ENCODE peak calls at places on chromosomes 12 and 14, in seven cellular contexts. R is IMR-90, M is mesendoderm, C is neuronal stem cell, Q is H9, I is H1, E is trophoblast cell. P is an unnamed sample.

GRCh38 chr12:64678835-64679234 is 68.5 kb downstream of the RASSF3 start:
- DNase-seq in M (no peak), I (no peak), R (no peak), Q (no peak), E (no peak), C (no peak), P (no peak)

GRCh38 chr12:79857675-79858074 is 77.2 kb downstream of the PPP1R12A start:
- DNase-seq in E (no peak), R (no peak), Q (no peak), M (no peak), C (no peak), I (no peak), P (no peak)

GRCh38 chr12:113092478-113093408 is 36.2 kb downstream of the DTX1 start:
- DNase-seq in C (peak; percentile 24), E (no peak), R (no peak), I (no peak), M (peak; percentile 74), Q (peak; percentile 92), P (no peak)

GRCh38 chr12:27841392-27841882 is 61.4 kb upstream of the MANSC4 start:
- DNase-seq in C (no peak), E (no peak), Q (no peak), R (peak; percentile 24), I (no peak), M (no peak), P (peak; percentile 36)

GRCh38 chr12:3365416-3366385 is 125.3 kb upstream of the PRMT8 start:
- DNase-seq in C (peak; percentile 39), Q (peak; percentile 63), I (no peak), R (no peak), E (no peak), M (peak; percentile 24), P (no peak)

GRCh38 chr14:99552572-99553216 is 51.3 kb downstream of the CCDC85C start:
- DNase-seq in Q (no peak), E (no peak), I (no peak), C (no peak), M (no peak), R (no peak), P (no peak)

GRCh38 chr12:93109794-93110203 is 180.7 kb upstream of the EEA1 start:
- DNase-seq in E (no peak), M (no peak), Q (no peak), C (no peak), I (no peak), R (no peak), P (peak; percentile 53)

GRCh38 chr14:104818714-104819161 is 17.8 kb downstream of the ZBTB42 start:
- DNase-seq in I (no peak), C (no peak), E (no peak), R (no peak), M (no peak), Q (no peak), P (no peak)

GRCh38 chr12:66288121-66288520 is 14.2 kb upstream of the HELB start:
- DNase-seq in C (no peak), E (no peak), Q (no peak), R (no peak), I (no peak), M (no peak), P (no peak)

GRCh38 chr14:49464885-49465284 is 121.3 kb downstream of the RPS29 start:
- DNase-seq in I (peak; percentile 25), E (no peak), Q (peak; percentile 65), R (no peak), C (no peak), M (peak; percentile 75), P (no peak)

GRCh38 chr14:58238252-58239247 is 6.1 kb upstream of the PSMA3 start:
- DNase-seq in I (no peak), E (peak; percentile 21), C (no peak), Q (peak; percentile 39), R (no peak), M (peak; percentile 42), P (peak; percentile 12)

GRCh38 chr12:12717586-12718381 is 616 bp downstream of the CDKN1B start:
- DNase-seq in M (peak; percentile 55), E (no peak), Q (peak; percentile 53), I (no peak), C (no peak), R (no peak), P (peak; percentile 41)

GRCh38 chr12:97300921-97301320 is 161.7 kb upstream of the RMST start:
- DNase-seq in I (no peak), Q (no peak), C (no peak), M (peak; percentile 78), E (no peak), R (no peak), P (no peak)

GRCh38 chr12:53695148-53696138 is 19.6 kb upstream of the ATP5MC2 start:
- DNase-seq in R (peak; percentile 55), I (no peak), Q (peak; percentile 79), C (peak; percentile 59), M (peak; percentile 59), E (peak; percentile 53), P (peak; percentile 77)

GRCh38 chr14:99157246-99157645 is 114.8 kb downstream of the BCL11B start:
- DNase-seq in M (no peak), R (no peak), E (no peak), C (no peak), Q (no peak), I (no peak), P (no peak)

GRCh38 chr14:64566651-64567122 is 16.9 kb downstream of the PPP1R36 start:
- DNase-seq in E (no peak), I (no peak), M (peak; percentile 30), Q (peak; percentile 36), C (no peak), R (no peak), P (no peak)

GRCh38 chr14:98725196-98725595 is 546.8 kb downstream of the BCL11B start:
- DNase-seq in C (no peak), Q (no peak), R (no peak), E (no peak), M (no peak), I (no peak), P (no peak)

GRCh38 chr14:71626281-71626835 is 305.9 kb upstream of the RGS6 start:
- DNase-seq in E (no peak), I (no peak), R (peak; percentile 24), Q (no peak), M (no peak), C (no peak), P (no peak)

GRCh38 chr14:81400852-81401251 is 728 bp upstream of the STON2 start:
- DNase-seq in R (peak; percentile 51), I (no peak), Q (no peak), M (peak; percentile 86), C (no peak), E (peak; percentile 99), P (peak; percentile 19)

GRCh38 chr12:15037091-15037723 is 64.4 kb downstream of the PDE6H start:
- DNase-seq in Q (no peak), I (no peak), E (no peak), R (no peak), C (no peak), M (peak; percentile 7), P (no peak)

GRCh38 chr12:110224379-110225304 is 56.4 kb upstream of the ATP2A2 start:
- DNase-seq in E (no peak), Q (no peak), M (no peak), I (no peak), R (peak; percentile 89), C (no peak), P (peak; percentile 82)

GRCh38 chr12:101670007-101670671 is 27.3 kb upstream of the CHPT1 start:
- DNase-seq in C (peak; percentile 8), I (no peak), E (peak; percentile 36), R (peak; percentile 58), M (peak; percentile 48), Q (no peak), P (peak; percentile 58)
- H3K4me2 ChIP-seq in C (no peak overlapping the region), I (no peak overlapping the region), E (no peak overlapping the region), R (no peak overlapping the region), M (no peak overlapping the region), Q (no peak overlapping the region), P (no peak overlapping the region)

GRCh38 chr12:103011974-103012763 is 54.7 kb downstream of the ASCL1 start:
- DNase-seq in R (no peak), I (no peak), C (no peak), E (no peak), Q (no peak), M (peak; percentile 44), P (no peak)

GRCh38 chr12:103012884-103013283 is 55.4 kb downstream of the ASCL1 start:
- DNase-seq in M (peak; percentile 35), C (peak; percentile 74), I (peak; percentile 23), E (no peak), R (no peak), Q (peak; percentile 68), P (no peak)

GRCh38 chr12:103016381-103016780 is 58.9 kb downstream of the ASCL1 start:
- DNase-seq in M (no peak), R (no peak), Q (no peak), C (no peak), E (no peak), I (no peak), P (no peak)

GRCh38 chr12:103013741-103014140 is 56.3 kb downstream of the ASCL1 start:
- DNase-seq in M (no peak), Q (no peak), I (no peak), R (no peak), E (no peak), C (no peak), P (no peak)
- H2AK5ac ChIP-seq in M (no peak overlapping the region), Q (no peak overlapping the region), I (no peak overlapping the region), R (no peak overlapping the region), E (no peak overlapping the region), C (peak overlapping the region; percentile 43), P (no peak overlapping the region)

GRCh38 chr14:44449694-44450093 is 57.4 kb downstream of the FSCB start:
- DNase-seq in E (peak; percentile 6), C (no peak), M (no peak), I (no peak), Q (no peak), R (no peak), P (no peak)

GRCh38 chr14:44448816-44449411 is 58.2 kb downstream of the FSCB start:
- DNase-seq in M (peak; percentile 23), I (no peak), Q (no peak), C (no peak), R (no peak), E (no peak), P (no peak)

GRCh38 chr14:44444454-44444853 is 62.6 kb downstream of the FSCB start:
- DNase-seq in I (no peak), M (no peak), Q (no peak), R (no peak), C (no peak), E (no peak), P (no peak)

DNA sequence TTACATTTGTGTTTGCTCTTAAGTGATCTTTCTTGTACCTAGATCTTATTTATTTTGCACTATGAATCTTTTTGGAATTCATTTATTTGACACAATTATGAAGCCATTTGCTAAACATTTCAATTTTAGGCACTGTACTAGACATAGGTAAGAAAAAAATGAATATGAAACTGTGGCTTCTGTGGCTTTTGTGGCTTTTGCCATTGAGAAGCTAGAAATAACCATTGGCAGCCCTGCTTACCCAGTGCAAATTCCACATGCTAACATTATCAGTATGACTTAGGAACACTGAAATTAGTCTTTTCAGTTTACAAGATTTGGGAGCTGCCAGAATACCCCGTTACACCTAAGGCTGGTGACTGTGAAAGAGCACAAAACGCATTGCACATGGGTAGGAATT is 60.1 kb downstream of the FSCB start:
- DNase-seq in C (no peak), I (no peak), M (no peak), Q (no peak), E (no peak), R (no peak), P (no peak)
- H3K4me2 ChIP-seq in C (no peak overlapping the region), I (no peak overlapping the region), M (no peak overlapping the region), Q (no peak overlapping the region), E (no peak overlapping the region), R (no peak overlapping the region), P (no peak overlapping the region)

DNA sequence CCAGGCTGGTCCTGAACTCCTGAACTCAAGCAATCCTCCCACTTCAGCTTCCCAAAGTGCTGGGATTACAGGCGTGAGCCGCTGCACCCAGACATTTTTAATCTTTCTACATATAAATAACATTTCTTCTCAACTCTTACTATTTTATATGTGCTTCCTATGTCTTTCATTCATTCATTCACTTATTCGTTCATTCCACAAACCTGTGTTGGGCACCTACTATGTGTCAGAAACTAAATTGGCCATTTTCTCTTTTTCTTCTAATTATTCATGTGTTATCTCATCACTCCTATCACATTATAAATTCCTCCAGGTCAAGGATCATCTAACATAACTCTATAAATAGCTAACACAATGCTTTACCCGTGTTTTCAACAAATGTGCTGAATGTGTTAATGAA is 23.7 kb downstream of the FOXA1 start:
- DNase-seq in E (no peak), Q (no peak), M (no peak), R (no peak), I (no peak), C (no peak), P (no peak)
- H2AK5ac ChIP-seq in E (no peak overlapping the region), Q (no peak overlapping the region), M (no peak overlapping the region), R (no peak overlapping the region), I (no peak overlapping the region), C (no peak overlapping the region), P (no peak overlapping the region)

P was measured in mesenchymal stem cell.